ENCODE peak calls at places on chromosomes 3 and 15, in four cellular contexts. One of them, this sample, is unnamed.

GRCh38 chr15:90866161-90866715 is 2.1 kb upstream of the FURIN start:
- DNase-seq in NCI-H1417: peak
- DNase-seq in H9: peak
- DNase-seq in midbrain: no peak
- DNase-seq in this sample: no peak

GRCh38 chr3:66504761-66505641 is 4.2 kb upstream of the LRIG1 start:
- DNase-seq in NCI-H1417: no peak
- DNase-seq in H9: no peak
- DNase-seq in midbrain: no peak
- DNase-seq in this sample: no peak

GRCh38 chr3:10329495-10330015 is 8.6 kb upstream of the SEC13 start:
- DNase-seq in NCI-H1417: no peak
- DNase-seq in H9: no peak
- DNase-seq in midbrain: no peak
- DNase-seq in this sample: no peak

GRCh38 chr3:105401691-105402149 is 35.0 kb downstream of the ALCAM start:
- DNase-seq in NCI-H1417: no peak
- DNase-seq in H9: no peak
- DNase-seq in midbrain: no peak
- DNase-seq in this sample: no peak

GRCh38 chr3:114418107-114418506 is 124.3 kb downstream of the TIGIT start:
- DNase-seq in NCI-H1417: no peak
- DNase-seq in H9: no peak
- DNase-seq in midbrain: no peak
- DNase-seq in this sample: no peak

GRCh38 chr3:192915724-192916123 is 1.9 kb downstream of the MB21D2 start:
- DNase-seq in NCI-H1417: peak
- DNase-seq in H9: no peak
- DNase-seq in midbrain: no peak
- DNase-seq in this sample: no peak

GRCh38 chr3:63076357-63076756 is 201.1 kb upstream of the CADPS start:
- DNase-seq in NCI-H1417: no peak
- DNase-seq in H9: no peak
- DNase-seq in midbrain: no peak
- DNase-seq in this sample: no peak

GRCh38 chr15:73892446-73893226 is 19.3 kb downstream of the TBC1D21 start:
- DNase-seq in NCI-H1417: no peak
- DNase-seq in H9: peak
- DNase-seq in midbrain: no peak
- DNase-seq in this sample: no peak

GRCh38 chr3:183058351-183058750 is 40.9 kb downstream of the MCCC1 start:
- DNase-seq in NCI-H1417: no peak
- DNase-seq in H9: no peak
- DNase-seq in midbrain: no peak
- DNase-seq in this sample: no peak

GRCh38 chr3:31776016-31776415 is 205.0 kb downstream of the OSBPL10 start:
- DNase-seq in NCI-H1417: no peak
- DNase-seq in H9: no peak
- DNase-seq in midbrain: no peak
- DNase-seq in this sample: no peak

GRCh38 chr15:69758810-69759410 is 306.3 kb downstream of the RPLP1 start:
- DNase-seq in NCI-H1417: no peak
- DNase-seq in H9: no peak
- DNase-seq in midbrain: no peak
- DNase-seq in this sample: peak

GRCh38 chr3:156816091-156816793 is 9.9 kb upstream of the LEKR1 start:
- DNase-seq in NCI-H1417: peak
- DNase-seq in H9: peak
- DNase-seq in midbrain: no peak
- DNase-seq in this sample: no peak

GRCh38 chr3:138331143-138331894 is 1.7 kb upstream of the NME9 start:
- DNase-seq in NCI-H1417: no peak
- DNase-seq in H9: no peak
- DNase-seq in midbrain: no peak
- DNase-seq in this sample: no peak

GRCh38 chr3:100400424-100400781 is 486 bp downstream of the TOMM70 start:
- DNase-seq in NCI-H1417: no peak
- DNase-seq in H9: no peak
- DNase-seq in midbrain: no peak
- DNase-seq in this sample: peak

GRCh38 chr15:78873796-78874761 is 1.4 kb downstream of the MORF4L1 start:
- DNase-seq in NCI-H1417: peak
- DNase-seq in H9: no peak
- DNase-seq in midbrain: peak
- DNase-seq in this sample: peak

GRCh38 chr15:72136170-72137051 is 18.2 kb downstream of the SENP8 start:
- DNase-seq in NCI-H1417: peak
- DNase-seq in H9: no peak
- DNase-seq in midbrain: no peak
- DNase-seq in this sample: no peak

GRCh38 chr3:179416681-179417080 is 34.6 kb downstream of the GNB4 start:
- DNase-seq in NCI-H1417: no peak
- DNase-seq in H9: no peak
- DNase-seq in midbrain: no peak
- DNase-seq in this sample: no peak

GRCh38 chr15:98451268-98451667 is 197.1 kb upstream of the IGF1R start:
- DNase-seq in NCI-H1417: no peak
- DNase-seq in H9: no peak
- DNase-seq in midbrain: no peak
- DNase-seq in this sample: no peak

GRCh38 chr3:188122571-188123169 is 31.3 kb upstream of the LPP start:
- DNase-seq in NCI-H1417: no peak
- DNase-seq in H9: no peak
- DNase-seq in midbrain: no peak
- DNase-seq in this sample: no peak

GRCh38 chr15:89802986-89803820 is 11.4 kb downstream of the ANPEP start:
- DNase-seq in NCI-H1417: no peak
- DNase-seq in H9: no peak
- DNase-seq in midbrain: no peak
- DNase-seq in this sample: no peak

GRCh38 chr3:45684327-45684892 is 4.8 kb upstream of the SACM1L start:
- DNase-seq in NCI-H1417: no peak
- DNase-seq in H9: peak
- DNase-seq in midbrain: no peak
- DNase-seq in this sample: no peak

GRCh38 chr3:111152506-111152905 is 80.9 kb downstream of the NECTIN3 start:
- DNase-seq in NCI-H1417: no peak
- DNase-seq in H9: no peak
- DNase-seq in midbrain: no peak
- DNase-seq in this sample: no peak

GRCh38 chr3:127011270-127011992 is 28.5 kb downstream of the PLXNA1 start:
- DNase-seq in NCI-H1417: no peak
- DNase-seq in H9: no peak
- DNase-seq in midbrain: no peak
- DNase-seq in this sample: no peak

This sample was measured in globus pallidus.